ENCODE peak calls at places on chromosomes 16 and 17, in seven cellular contexts. L is Peyer's patch, J is A549, V is stomach, R is IMR-90, I is suprapubic skin, B is heart left ventricle. G is an unnamed sample.

GRCh38 chr17:40303009-40303657 is 5.8 kb upstream of the RARA start:
- DNase-seq in L (peak), V (peak), I (peak), R (peak), B (no peak), J (peak), G (no peak)

GRCh38 chr16:20383106-20384029 is 21.2 kb downstream of the PDILT start:
- DNase-seq in I (no peak), L (peak), R (peak), J (peak), V (peak), B (no peak), G (no peak)

GRCh38 chr16:75099738-75100615 is 16.6 kb downstream of the LDHD start:
- DNase-seq in L (peak), I (no peak), B (peak), R (no peak), J (no peak), V (no peak), G (no peak)

GRCh38 chr16:89106533-89107208 is 13.0 kb downstream of the ACSF3 start:
- DNase-seq in J (no peak), B (no peak), L (no peak), R (no peak), V (no peak), I (no peak), G (no peak)

GRCh38 chr16:89357055-89357454 is 133.3 kb downstream of the ANKRD11 start:
- DNase-seq in R (no peak), I (no peak), L (no peak), B (no peak), J (no peak), V (no peak), G (no peak)

GRCh38 chr16:88758227-88758943 is 26.6 kb downstream of the PIEZO1 start:
- DNase-seq in I (no peak), J (no peak), L (no peak), R (no peak), V (no peak), B (no peak), G (no peak)

GRCh38 chr17:42653179-42654124 is 5.6 kb upstream of the TUBG2 start:
- DNase-seq in B (peak), R (peak), L (no peak), I (no peak), J (no peak), V (no peak), G (no peak)

GRCh38 chr17:50195196-50195865 is 6.1 kb downstream of the COL1A1 start:
- DNase-seq in R (peak), B (no peak), J (no peak), I (no peak), V (no peak), L (no peak), G (no peak)

GRCh38 chr16:12345349-12345748 is 368.8 kb downstream of the SNX29 start:
- DNase-seq in L (no peak), B (no peak), J (no peak), V (no peak), I (no peak), R (no peak), G (no peak)

GRCh38 chr17:17258998-17259397 is 22.0 kb upstream of the FLCN start:
- DNase-seq in B (no peak), J (no peak), R (no peak), V (no peak), L (no peak), I (peak), G (no peak)

GRCh38 chr17:30299000-30299399 is 7.3 kb upstream of the BLMH start:
- DNase-seq in B (no peak), J (peak), I (no peak), V (no peak), R (peak), L (no peak), G (no peak)

GRCh38 chr16:17532338-17532995 is 61.7 kb upstream of the XYLT1 start:
- DNase-seq in I (no peak), R (no peak), B (no peak), V (no peak), L (no peak), J (no peak), G (no peak)

GRCh38 chr17:40086150-40087044 is 14.0 kb downstream of the NR1D1 start:
- DNase-seq in R (no peak), J (peak), B (peak), I (no peak), L (peak), V (peak), G (no peak)

GRCh38 chr16:29290631-29291247 is 115.8 kb downstream of the NPIPB11 start:
- DNase-seq in R (peak), V (peak), I (peak), J (peak), L (peak), B (peak), G (peak)

GRCh38 chr17:50112694-50113093 is 17.3 kb downstream of the SAMD14 start:
- DNase-seq in B (no peak), I (no peak), J (no peak), R (no peak), V (no peak), L (no peak), G (peak)

GRCh38 chr16:51146256-51146924 is 4.7 kb downstream of the SALL1 start:
- DNase-seq in V (no peak), I (no peak), B (no peak), L (no peak), R (peak), J (no peak), G (no peak)

GRCh38 chr17:83032781-83033180 is 46.6 kb upstream of the METRNL start:
- DNase-seq in J (no peak), L (no peak), V (peak), R (no peak), B (no peak), I (no peak), G (peak)

GRCh38 chr17:68052810-68053209 is 17.3 kb downstream of the KPNA2 start:
- DNase-seq in V (no peak), R (no peak), I (no peak), B (peak), J (no peak), L (no peak), G (no peak)

GRCh38 chr17:57455063-57455914 is 199.0 kb downstream of the MSI2 start:
- DNase-seq in V (no peak), I (no peak), R (peak), J (no peak), B (peak), L (peak), G (no peak)

GRCh38 chr17:66661411-66661843 is 173.5 kb upstream of the CACNG5 start:
- DNase-seq in J (peak), L (no peak), V (peak), B (no peak), I (no peak), R (peak), G (no peak)

GRCh38 chr17:67443931-67444597 is 67.0 kb downstream of the PITPNC1 start:
- DNase-seq in R (peak), J (no peak), V (no peak), B (no peak), L (no peak), I (no peak), G (no peak)

GRCh38 chr17:47192549-47192948 is 3.5 kb upstream of the CDC27 start:
- DNase-seq in B (no peak), R (no peak), J (no peak), I (no peak), V (no peak), L (peak), G (no peak)

GRCh38 chr16:12760819-12761611 is 42.7 kb downstream of the CPPED1 start:
- DNase-seq in R (no peak), L (no peak), I (no peak), V (no peak), B (no peak), J (no peak), G (no peak)

GRCh38 chr16:14483819-14484385 is 146.2 kb downstream of the PARN start:
- DNase-seq in J (no peak), I (no peak), V (no peak), R (no peak), B (no peak), L (no peak), G (no peak)

GRCh38 chr17:40726919-40727318 is 23.4 kb upstream of the KRT24 start:
- DNase-seq in B (no peak), J (peak), L (no peak), R (peak), I (no peak), V (no peak), G (no peak)

GRCh38 chr17:8188408-8188839 is 1.6 kb downstream of the BORCS6 start:
- DNase-seq in I (no peak), L (peak), J (no peak), V (no peak), R (no peak), B (peak), G (no peak)

GRCh38 chr16:66266436-66267286 is 99.8 kb upstream of the CDH5 start:
- DNase-seq in I (peak), R (peak), B (peak), V (no peak), L (peak), J (no peak), G (no peak)

GRCh38 chr16:47939690-47940089 is 216.1 kb downstream of the ABCC12 start:
- DNase-seq in J (no peak), L (no peak), V (no peak), I (no peak), R (no peak), B (no peak), G (no peak)

GRCh38 chr17:35766903-35767510 is 6.3 kb downstream of the C17orf50 start:
- DNase-seq in V (peak), J (peak), R (peak), L (no peak), I (no peak), B (no peak), G (no peak)

GRCh38 chr17:82720204-82720603 is 3.7 kb downstream of the FN3KRP start:
- DNase-seq in R (no peak), L (no peak), V (no peak), B (no peak), I (peak), J (no peak), G (no peak)

GRCh38 chr17:54063639-54064038 is 240.9 kb downstream of the KIF2B start:
- DNase-seq in V (no peak), I (no peak), R (no peak), B (no peak), J (no peak), L (no peak), G (no peak)

GRCh38 chr16:4847774-4848587 is 700 bp downstream of the UBN1 start:
- DNase-seq in I (peak), L (peak), B (peak), R (peak), J (peak), V (peak), G (peak)

GRCh38 chr16:66205287-66206167 is 161.0 kb upstream of the CDH5 start:
- DNase-seq in B (no peak), L (no peak), V (no peak), J (no peak), I (no peak), R (peak), G (no peak)

GRCh38 chr16:74592847-74593246 is 14.1 kb downstream of the GLG1 start:
- DNase-seq in J (no peak), B (no peak), R (no peak), L (no peak), V (no peak), I (no peak), G (no peak)

GRCh38 chr17:78555741-78556401 is 21.3 kb downstream of the DNAH17 start:
- DNase-seq in R (no peak), V (no peak), J (no peak), I (no peak), B (no peak), L (no peak), G (no peak)

GRCh38 chr17:57552114-57552601 is 192.9 kb downstream of the CCDC182 start:
- DNase-seq in J (no peak), V (no peak), I (no peak), R (no peak), L (peak), B (no peak), G (no peak)

GRCh38 chr17:6455321-6455705 is 11.1 kb downstream of the PIMREG start:
- DNase-seq in R (peak), I (no peak), L (peak), B (peak), J (no peak), V (peak), G (no peak)

GRCh38 chr16:9033125-9033830 is 58.2 kb upstream of the HAPSTR1 start:
- DNase-seq in L (peak), B (peak), R (peak), I (no peak), J (peak), V (peak), G (peak)

GRCh38 chr16:3508736-3509135 is 7.9 kb downstream of the CLUAP1 start:
- DNase-seq in L (no peak), R (no peak), V (no peak), B (no peak), I (no peak), J (no peak), G (no peak)

GRCh38 chr16:3501783-3502400 is 1.1 kb downstream of the CLUAP1 start:
- DNase-seq in R (no peak), L (no peak), J (no peak), V (no peak), I (no peak), B (no peak), G (no peak)

GRCh38 chr16:3498988-3499387 is 1.8 kb upstream of the CLUAP1 start:
- DNase-seq in I (no peak), R (no peak), B (no peak), J (no peak), V (no peak), L (no peak), G (no peak)

GRCh38 chr16:3497771-3498170 is 2.5 kb upstream of the C16orf90 start:
- DNase-seq in B (no peak), I (no peak), R (no peak), L (no peak), V (no peak), J (no peak), G (no peak)

GRCh38 chr16:3503513-3503912 is 2.7 kb downstream of the CLUAP1 start:
- DNase-seq in I (no peak), V (no peak), R (no peak), B (no peak), L (peak), J (no peak), G (no peak)
- H3K27ac ChIP-seq in I (peak), V (no peak), R (no peak), B (peak), L (peak), J (no peak), G (no peak)

GRCh38 chr16:54938351-54939346 is 8.0 kb downstream of the IRX5 start:
- DNase-seq in V (no peak), B (peak), R (no peak), I (no peak), J (no peak), L (no peak), G (no peak)

GRCh38 chr16:54937673-54938350 is 7.1 kb downstream of the IRX5 start:
- DNase-seq in J (no peak), R (no peak), B (peak), V (no peak), L (no peak), I (no peak), G (no peak)

GRCh38 chr16:54935411-54936085 is 4.9 kb downstream of the IRX5 start:
- DNase-seq in J (no peak), V (no peak), R (no peak), L (no peak), B (no peak), I (no peak), G (no peak)

GRCh38 chr16:54936086-54936978 is 5.7 kb downstream of the IRX5 start:
- DNase-seq in J (no peak), B (peak), R (no peak), V (no peak), L (no peak), I (peak), G (no peak)

GRCh38 chr16:54936979-54937672 is 6.5 kb downstream of the IRX5 start:
- DNase-seq in V (no peak), L (no peak), J (peak), R (no peak), B (peak), I (peak), G (peak)
- TF ChIP-seq CTCF in V (no peak), L (no peak), J (peak), R (peak), B (peak), I (peak), G (peak)

GRCh38 chr17:65029605-65030308 is 26.8 kb downstream of the GNA13 start:
- DNase-seq in L (no peak), J (no peak), R (no peak), I (no peak), B (no peak), V (no peak), G (no peak)

GRCh38 chr17:65025288-65025687 is 31.3 kb downstream of the GNA13 start:
- DNase-seq in J (no peak), V (no peak), L (no peak), R (no peak), I (no peak), B (no peak), G (no peak)

GRCh38 chr17:65027305-65027704 is 29.2 kb downstream of the GNA13 start:
- DNase-seq in V (no peak), R (peak), B (no peak), J (peak), L (no peak), I (no peak), G (no peak)

GRCh38 chr17:65030618-65031017 is 25.9 kb downstream of the GNA13 start:
- DNase-seq in L (no peak), J (no peak), R (no peak), V (no peak), B (no peak), I (no peak), G (no peak)

DNA sequence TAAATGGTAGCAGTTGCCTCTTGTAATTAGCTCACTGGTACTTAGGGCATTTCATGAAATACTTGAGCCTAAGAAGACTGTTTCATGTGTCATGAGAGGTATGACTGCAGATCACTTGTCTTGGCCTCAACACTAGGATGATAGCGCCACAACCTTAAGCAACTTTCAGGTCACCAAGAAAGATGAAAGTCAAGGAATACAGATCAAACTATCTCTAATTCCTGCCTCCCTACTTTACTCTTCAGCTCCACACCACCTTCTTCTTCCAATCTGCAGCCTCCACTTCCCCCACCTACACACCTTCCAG is 28.1 kb downstream of the GNA13 start:
- DNase-seq in L (no peak), J (no peak), B (no peak), I (no peak), R (no peak), V (no peak), G (no peak)
- TF ChIP-seq POLR2A in L (no peak), J (no peak), B (no peak), I (no peak), R (no peak), V (no peak), G (no peak)

DNA sequence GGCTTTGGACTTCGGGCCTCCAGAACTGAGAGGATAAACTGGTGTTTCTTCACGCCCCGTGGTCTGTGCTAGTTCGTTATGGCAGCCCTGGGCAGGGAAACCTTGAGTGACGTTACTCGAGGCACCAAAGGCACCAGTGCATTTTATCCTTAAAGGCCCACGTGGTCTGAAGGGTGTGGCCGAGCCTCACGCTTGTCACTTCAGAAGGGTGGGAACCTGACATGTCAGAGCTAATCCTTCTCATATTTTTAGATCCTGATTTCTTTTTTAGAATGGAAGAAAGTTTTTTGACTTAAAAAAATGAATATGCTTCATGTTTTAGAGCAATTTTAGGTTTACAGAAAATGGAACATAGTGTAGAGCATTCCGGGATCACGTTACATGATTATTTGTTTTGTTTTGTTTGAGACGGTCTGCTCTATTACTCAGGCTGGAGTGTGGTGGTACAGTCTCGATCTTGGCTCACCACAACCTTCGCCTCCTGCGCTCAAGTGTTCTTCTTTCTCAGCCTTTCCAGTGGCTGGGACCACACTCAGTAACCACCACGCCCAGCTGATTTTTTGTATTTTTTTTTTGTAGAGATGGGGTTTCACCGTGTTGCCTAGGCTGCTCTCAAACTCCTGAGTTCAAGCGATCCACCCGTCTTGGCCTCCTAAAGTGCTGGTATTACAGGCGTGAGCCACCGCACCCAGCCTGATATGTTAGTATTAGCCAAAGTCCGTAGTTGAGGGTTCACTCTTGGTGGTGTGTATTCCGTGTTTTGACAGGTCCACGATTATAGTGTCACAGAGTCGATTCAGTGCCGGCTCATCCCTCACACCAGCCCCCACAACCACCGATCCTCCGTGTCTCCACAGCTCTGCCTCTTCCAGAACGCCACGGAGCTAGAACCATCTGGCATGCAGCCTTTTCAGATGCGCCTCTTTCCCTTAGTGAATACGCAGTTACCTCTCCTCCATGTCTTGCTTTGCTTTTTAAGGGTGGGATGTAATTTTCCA is 47.9 kb downstream of the RAB11FIP3 start:
- DNase-seq in V (no peak), L (no peak), I (no peak), J (no peak), R (peak), B (no peak), G (no peak)
- H3K27ac ChIP-seq in V (no peak), L (no peak), I (no peak), J (no peak), R (no peak), B (no peak), G (no peak)

GRCh38 chr17:55750750-55751641 is at the start of gene PCTP:
- DNase-seq in V (peak), J (peak), B (peak), R (peak), I (peak), L (peak), G (peak)
- TF ChIP-seq CTCF in V (peak), J (peak), B (peak), R (peak), I (peak), L (no peak), G (peak)

GRCh38 chr17:76452646-76453430 is at the start of gene UBE2O:
- DNase-seq in V (peak), J (peak), I (peak), L (peak), B (peak), R (peak), G (peak)
- TF ChIP-seq POLR2A in V (no peak), J (peak), I (no peak), L (peak), B (no peak), R (peak), G (no peak)

DNA sequence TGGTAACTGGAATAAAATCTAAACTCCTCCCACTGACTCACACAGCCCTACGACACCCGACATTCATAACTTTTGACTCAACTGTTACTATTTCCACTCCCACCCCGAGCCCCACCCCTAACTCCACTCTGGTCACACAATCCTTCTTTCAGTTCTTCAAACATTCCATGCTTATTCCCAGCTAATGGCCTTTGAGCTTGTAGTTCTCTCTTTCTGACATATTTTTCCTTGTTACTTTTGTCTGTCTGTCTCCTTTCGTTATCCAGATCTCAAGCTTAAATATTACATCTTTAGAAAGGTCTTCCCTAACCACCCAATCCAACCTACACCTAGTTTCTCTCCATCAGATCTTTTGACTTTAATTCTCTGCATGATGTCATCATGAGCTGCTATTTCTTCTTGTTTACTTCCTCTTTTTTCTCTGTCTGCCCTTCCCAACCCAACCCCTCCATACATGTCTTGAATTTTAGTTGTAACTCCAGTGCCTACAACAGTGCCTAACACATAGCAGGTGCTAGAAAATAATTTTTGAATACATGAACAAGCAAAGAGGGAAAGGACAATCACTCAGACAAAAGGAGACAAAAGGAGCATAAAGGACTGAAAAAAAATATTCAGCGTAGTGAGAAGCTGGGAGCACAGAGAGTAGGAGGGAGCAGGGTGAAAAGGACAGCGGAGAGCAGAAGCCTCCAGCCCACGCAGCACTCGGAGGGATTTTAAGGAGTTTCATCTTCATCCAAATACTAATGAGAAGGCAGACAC is 65.2 kb upstream of the SMIM36 start:
- DNase-seq in R (peak), J (peak), B (no peak), V (no peak), I (no peak), L (no peak), G (no peak)
- H3K27ac ChIP-seq in R (peak), J (peak), B (peak), V (peak), I (peak), L (peak), G (peak)

G was measured in upper lobe of left lung.